ENCODE peak calls at places on chromosomes 11 and 22, in ten cellular contexts. C, D, B, K, Z, M, G, V, H and S are unnamed samples.
A peak's percentile ranks its signal among the peaks of the same experiment; 100 is the strongest.

GRCh38 chr11:57405271-57405890 is 14.9 kb upstream of the PRG2 start:
- DNase-seq in D (no peak), Z (no peak), M (no peak), K (no peak), B (no peak), H (no peak), C (no peak), V (no peak), G (no peak), S (peak; percentile 32)

GRCh38 chr11:20008870-20009644 is 151.2 kb downstream of the DBX1 start:
- DNase-seq in G (no peak), M (no peak), H (no peak), C (no peak), B (no peak), Z (no peak), V (no peak), K (no peak), D (peak; percentile 31), S (no peak)

GRCh38 chr11:11836676-11837231 is 5.0 kb upstream of the USP47 start:
- DNase-seq in Z (no peak), K (no peak), V (no peak), C (no peak), H (no peak), D (no peak), B (no peak), M (no peak), G (no peak), S (no peak)

GRCh38 chr11:75286826-75287465 is 46.4 kb downstream of the TPBGL start:
- DNase-seq in C (no peak), G (no peak), Z (no peak), D (no peak), H (no peak), K (no peak), B (no peak), M (no peak), V (no peak), S (peak; percentile 36)

GRCh38 chr11:34643846-34644245 is 23.0 kb downstream of the EHF start:
- DNase-seq in K (no peak), V (no peak), C (no peak), M (no peak), B (no peak), G (no peak), D (no peak), Z (no peak), H (no peak), S (no peak)

GRCh38 chr11:66069715-66070603 is at the start of gene PACS1:
- DNase-seq in D (peak; percentile 75), H (peak; percentile 95), K (peak; percentile 69), V (peak; percentile 70), B (peak; percentile 66), C (no peak), Z (peak; percentile 81), M (peak; percentile 90), G (peak; percentile 88), S (no peak)

GRCh38 chr22:42528591-42529307 is 9.2 kb upstream of the RRP7A start:
- DNase-seq in Z (no peak), B (no peak), C (no peak), M (no peak), V (no peak), G (no peak), H (no peak), K (no peak), D (no peak), S (no peak)

GRCh38 chr22:22855617-22856308 is 31.9 kb upstream of the IGLL5 start:
- DNase-seq in G (no peak), M (no peak), V (no peak), K (no peak), D (no peak), C (no peak), Z (peak; percentile 44), B (peak; percentile 37), H (peak; percentile 13), S (no peak)

GRCh38 chr11:120326228-120326627 is 1.1 kb downstream of the TLCD5 start:
- DNase-seq in K (no peak), D (no peak), B (no peak), C (no peak), G (no peak), M (no peak), Z (no peak), V (peak; percentile 85), H (peak; percentile 76), S (no peak)

GRCh38 chr11:23679041-23679440 is 817.8 kb upstream of the LUZP2 start:
- DNase-seq in B (no peak), H (no peak), K (no peak), C (no peak), V (no peak), D (no peak), Z (no peak), G (no peak), M (no peak), S (no peak)

DNA sequence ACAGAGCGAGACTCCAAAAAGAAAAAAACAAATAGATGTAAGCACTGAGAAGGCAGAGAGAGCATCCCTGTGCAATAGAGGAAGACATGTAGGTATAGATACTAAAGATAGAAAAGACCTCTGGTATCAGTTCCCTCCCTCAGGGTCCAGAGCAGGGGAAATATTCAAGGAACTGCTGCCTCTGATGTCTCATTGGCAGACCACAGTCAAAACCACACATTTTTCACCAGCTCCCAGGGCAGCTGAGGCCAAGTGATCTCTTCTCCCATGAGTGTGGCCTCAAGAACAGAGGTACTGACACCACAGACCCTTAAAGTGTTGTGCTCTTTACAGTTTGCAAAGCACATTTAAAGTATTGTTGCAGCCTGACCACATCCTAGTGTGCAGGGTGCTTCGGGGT is 288.5 kb downstream of the NTM start:
- DNase-seq in G (no peak), D (no peak), M (no peak), H (no peak), K (no peak), B (no peak), Z (no peak), V (no peak), C (no peak), S (no peak)
- H3K36me3 ChIP-seq in G (no peaks in the 10 kb centered on the region), D (no peaks in the 10 kb centered on the region), M (no peaks in the 10 kb centered on the region), H (no peaks in the 10 kb centered on the region), K (no peaks in the 10 kb centered on the region), B (no peaks in the 10 kb centered on the region), Z (no peaks in the 10 kb centered on the region), V (no peaks in the 10 kb centered on the region), C (no peaks in the 10 kb centered on the region), S (no peaks in the 10 kb centered on the region)

DNA sequence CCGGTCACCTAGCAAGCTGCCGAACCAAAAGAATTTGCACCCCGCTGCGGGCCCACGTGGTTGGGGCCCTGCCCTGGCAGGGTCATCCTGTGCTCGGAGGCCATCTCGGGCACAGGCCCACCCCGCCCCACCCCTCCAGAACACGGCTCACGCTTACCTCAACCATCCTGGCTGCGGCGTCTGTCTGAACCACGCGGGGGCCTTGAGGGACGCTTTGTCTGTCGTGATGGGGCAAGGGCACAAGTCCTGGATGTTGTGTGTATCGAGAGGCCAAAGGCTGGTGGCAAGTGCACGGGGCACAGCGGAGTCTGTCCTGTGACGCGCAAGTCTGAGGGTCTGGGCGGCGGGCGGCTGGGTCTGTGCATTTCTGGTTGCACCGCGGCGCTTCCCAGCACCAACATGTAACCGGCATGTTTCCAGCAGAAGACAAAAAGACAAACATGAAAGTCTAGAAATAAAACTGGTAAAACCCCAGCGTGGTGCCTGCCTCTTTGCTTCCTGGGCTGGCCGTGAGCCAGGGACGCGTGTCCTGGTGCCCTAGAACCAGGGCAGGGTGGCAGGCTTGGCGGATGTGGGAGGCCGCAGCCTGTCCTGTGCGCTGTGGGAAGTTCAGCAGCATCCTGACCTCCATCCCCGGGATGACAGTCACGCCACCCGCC is 13.2 kb downstream of the CCND1 start:
- DNase-seq in H (no peak), B (no peak), D (no peak), Z (no peak), M (peak; percentile 62), G (no peak), K (no peak), C (no peak), V (no peak), S (no peak)
- H3K4me3 ChIP-seq in H (no peak overlapping the region), B (no peak overlapping the region), D (no peak overlapping the region), Z (no peak overlapping the region), M (no peak overlapping the region), G (no peak overlapping the region), K (no peak overlapping the region), C (no peak overlapping the region), V (no peak overlapping the region), S (no peak overlapping the region)

DNA sequence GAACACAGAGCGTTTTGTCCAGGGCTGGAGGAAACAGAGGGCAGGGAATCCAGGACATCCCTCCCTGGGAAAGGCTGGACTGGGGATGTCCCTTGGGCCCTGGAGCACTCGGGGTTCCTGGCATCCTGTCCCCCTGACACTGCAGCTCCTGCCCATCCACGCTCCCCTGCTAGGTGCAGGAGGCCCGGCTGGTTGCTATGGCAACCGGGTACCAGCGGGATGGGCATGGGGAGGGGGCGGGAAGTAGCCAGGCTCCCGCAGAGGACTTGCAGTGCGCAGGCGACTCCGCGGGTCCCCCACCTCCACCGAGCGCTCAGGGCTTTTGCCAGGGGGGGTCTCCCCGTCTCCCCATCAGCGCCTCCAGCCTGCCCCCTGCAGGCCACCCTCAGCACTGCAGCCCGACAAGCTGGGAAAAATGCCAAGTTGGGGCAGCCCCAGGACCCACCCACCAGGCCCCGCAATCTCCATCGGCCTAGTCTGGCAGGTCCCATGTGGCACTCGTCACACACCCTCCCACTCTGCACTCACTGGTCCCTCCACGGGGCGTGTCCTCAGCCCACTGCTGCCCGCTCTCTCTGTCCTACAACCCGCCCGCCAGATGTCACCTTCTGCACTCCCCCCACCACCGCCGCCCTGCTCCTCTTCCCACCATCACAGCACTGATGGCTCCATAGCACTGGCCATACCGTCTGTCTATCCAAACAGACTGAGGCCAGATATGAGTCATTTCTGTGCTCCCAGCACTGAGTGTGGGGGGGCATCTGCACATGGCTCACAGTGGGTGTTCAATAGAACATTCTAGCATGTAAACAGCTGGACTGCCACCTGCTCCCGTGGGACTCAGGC is 31.5 kb downstream of the KIAA0930 start:
- DNase-seq in K (peak; percentile 23), B (no peak), V (peak; percentile 79), C (no peak), Z (peak; percentile 34), D (no peak), M (peak; percentile 76), G (no peak), H (peak; percentile 59), S (peak; percentile 49)
- TF ChIP-seq CTCF in K (peak; percentile 81), B (peak; percentile 47), V (peak; percentile 59), C (peak; percentile 48), Z (peak; percentile 88), D (peak; percentile 31), M (peak; percentile 45), G (peak; percentile 56), H (peak; percentile 74), S (peak; percentile 87)

GRCh38 chr11:128504489-128504888 is 82.9 kb downstream of the ETS1 start:
- DNase-seq in C (no peak), M (no peak), D (no peak), B (no peak), K (no peak), G (no peak), V (no peak), H (no peak), Z (no peak), S (no peak)
- H3K36me3 ChIP-seq in C (no peaks in the 10 kb centered on the region), M (no peaks in the 10 kb centered on the region), D (no peaks in the 10 kb centered on the region), B (no peaks in the 10 kb centered on the region), K (peaks cover 2% of the 10 kb centered on the region), G (peaks cover 6% of the 10 kb centered on the region), V (no peaks in the 10 kb centered on the region), H (no peaks in the 10 kb centered on the region), Z (no peaks in the 10 kb centered on the region), S (no peaks in the 10 kb centered on the region)

GRCh38 chr22:21032037-21032842 is at the start of gene SLC7A4:
- DNase-seq in D (no peak), K (no peak), H (no peak), M (no peak), C (no peak), G (no peak), Z (no peak), B (no peak), V (no peak), S (no peak)
- H3K4me3 ChIP-seq in D (no peak within 1 kb of the TSS), K (no peak within 1 kb of the TSS), H (peak within 1 kb of the TSS; percentile 17), M (peak within 1 kb of the TSS; percentile 34), C (peak within 1 kb of the TSS; percentile 30), G (peak within 1 kb of the TSS; percentile 46), Z (no peak within 1 kb of the TSS), B (no peak within 1 kb of the TSS), V (no peak within 1 kb of the TSS), S (peak within 1 kb of the TSS; percentile 32)